ENCODE peak calls at places on chromosome 12, in six cellular contexts. G is lower lobe of right lung, Q is fibroblast of the aortic adventitia, K is kidney, M is PC-3, V is coronary artery. W is an unnamed sample.

GRCh38 chr12:110217996-110218674 is 62.9 kb upstream of the ATP2A2 start:
- DNase-seq in G (no peak), Q (no peak), K (no peak), M (peak; percentile 21), V (no peak), W (no peak)

GRCh38 chr12:24898606-24899005 is 50.3 kb downstream of the BCAT1 start:
- DNase-seq in G (no peak), Q (no peak), K (no peak), M (no peak), V (no peak), W (no peak)

GRCh38 chr12:95312656-95313055 is 95.0 kb downstream of the VEZT start:
- DNase-seq in G (no peak), Q (no peak), K (no peak), M (no peak), V (no peak), W (no peak)

GRCh38 chr12:90839340-90839739 is 115.6 kb downstream of the CCER1 start:
- DNase-seq in G (no peak), Q (peak; percentile 84), K (no peak), M (no peak), V (no peak), W (no peak)

GRCh38 chr12:78556651-78557050 is 307.9 kb upstream of the SYT1 start:
- DNase-seq in G (no peak), Q (no peak), K (no peak), M (no peak), V (no peak), W (no peak)

GRCh38 chr12:67096533-67097318 is 172.4 kb upstream of the CAND1 start:
- DNase-seq in G (no peak), Q (peak; percentile 13), K (no peak), M (peak; percentile 19), V (no peak), W (no peak)

GRCh38 chr12:4833511-4833910 is 76.2 kb upstream of the KCNA1 start:
- DNase-seq in G (no peak), Q (no peak), K (no peak), M (no peak), V (no peak), W (no peak)

GRCh38 chr12:33438890-33439586 is 581 bp downstream of the SYT10 start:
- DNase-seq in G (no peak), Q (peak; percentile 28), K (peak; percentile 72), M (no peak), V (no peak), W (peak; percentile 64)

GRCh38 chr12:45655186-45655585 is 74.3 kb upstream of the ARID2 start:
- DNase-seq in G (no peak), Q (no peak), K (no peak), M (peak; percentile 54), V (no peak), W (no peak)
- TF ChIP-seq CTCF in G (peak; percentile 9), Q (no peak), K (peak; percentile 17), M (peak; percentile 43), V (no peak), W (peak; percentile 13)

GRCh38 chr12:48454675-48455074 is 17.7 kb upstream of the ANP32D start:
- DNase-seq in G (no peak), Q (peak; percentile 66), K (no peak), M (peak; percentile 58), V (no peak), W (no peak)
- TF ChIP-seq CTCF in G (peak; percentile 53), Q (peak; percentile 61), K (peak; percentile 34), M (peak; percentile 72), V (peak; percentile 23), W (peak; percentile 36)

GRCh38 chr12:115973968-115974765 is 303.3 kb downstream of the MED13L start:
- DNase-seq in G (no peak), Q (no peak), K (no peak), M (no peak), V (no peak), W (no peak)
- TF ChIP-seq CTCF in G (no peak), Q (no peak), K (no peak), M (no peak), V (no peak), W (no peak)

DNA sequence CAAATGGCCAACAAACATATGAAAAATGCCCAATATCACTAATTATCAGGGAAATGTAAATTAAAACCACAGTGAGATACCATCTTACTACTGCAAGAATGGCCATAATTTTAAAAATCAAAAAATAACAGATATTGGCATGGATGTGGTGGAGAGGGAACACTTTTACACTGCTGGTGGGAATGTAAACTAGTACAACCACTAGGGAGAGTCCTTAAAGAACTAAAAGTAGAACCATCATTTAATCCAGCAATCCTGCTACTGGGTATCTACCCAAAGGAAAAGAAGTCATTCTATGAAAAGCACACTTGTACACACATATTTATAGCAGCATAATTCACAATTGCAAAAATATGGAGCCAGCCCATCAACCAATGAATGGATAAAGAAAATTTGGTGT is 459.7 kb downstream of the GXYLT1 start:
- DNase-seq in G (no peak), Q (no peak), K (no peak), M (no peak), V (no peak), W (no peak)
- TF ChIP-seq CTCF in G (no peak), Q (no peak), K (peak; percentile 26), M (peak; percentile 35), V (no peak), W (no peak)